ENCODE peak calls at places on chromosomes 13 and 19, in nine cellular contexts. One of them, this sample, is unnamed.
A peak's percentile ranks its signal among the peaks of the same experiment; 100 is the strongest.

GRCh38 chr13:94128430-94128829 is 351.1 kb downstream of the DCT start:
- DNase-seq in nephron progenitor cell: no peak
- DNase-seq in cardiac fibroblast: peak; percentile 54
- DNase-seq in anterior cingulate cortex: peak; percentile 3
- DNase-seq in NCI-H69: peak; percentile 70
- DNase-seq in neural progenitor cell: no peak
- DNase-seq in T1000: no peak
- DNase-seq in HTR-8/SVneo: no peak
- DNase-seq in ELR: no peak
- DNase-seq in this sample: no peak

GRCh38 chr13:79456051-79456450 is 24.9 kb upstream of the NDFIP2 start:
- DNase-seq in cardiac fibroblast: no peak
- DNase-seq in ELR: no peak
- DNase-seq in NCI-H69: no peak
- DNase-seq in neural progenitor cell: no peak
- DNase-seq in T1000: no peak
- DNase-seq in HTR-8/SVneo: no peak
- DNase-seq in nephron progenitor cell: no peak
- DNase-seq in anterior cingulate cortex: no peak
- DNase-seq in this sample: no peak

GRCh38 chr19:33273881-33274662 is 28.3 kb downstream of the CEBPA start:
- DNase-seq in cardiac fibroblast: peak; percentile 90
- DNase-seq in anterior cingulate cortex: no peak
- DNase-seq in nephron progenitor cell: peak; percentile 29
- DNase-seq in T1000: no peak
- DNase-seq in ELR: peak; percentile 64
- DNase-seq in HTR-8/SVneo: peak; percentile 40
- DNase-seq in neural progenitor cell: no peak
- DNase-seq in NCI-H69: no peak
- DNase-seq in this sample: peak; percentile 78

GRCh38 chr13:23629566-23630272 is 59.5 kb downstream of the TNFRSF19 start:
- DNase-seq in nephron progenitor cell: no peak
- DNase-seq in ELR: no peak
- DNase-seq in anterior cingulate cortex: no peak
- DNase-seq in HTR-8/SVneo: no peak
- DNase-seq in NCI-H69: peak; percentile 94
- DNase-seq in neural progenitor cell: no peak
- DNase-seq in cardiac fibroblast: no peak
- DNase-seq in T1000: no peak
- DNase-seq in this sample: no peak

GRCh38 chr13:40478775-40479174 is 187.7 kb downstream of the FOXO1 start:
- DNase-seq in ELR: no peak
- DNase-seq in T1000: no peak
- DNase-seq in anterior cingulate cortex: no peak
- DNase-seq in cardiac fibroblast: no peak
- DNase-seq in nephron progenitor cell: no peak
- DNase-seq in neural progenitor cell: no peak
- DNase-seq in HTR-8/SVneo: no peak
- DNase-seq in NCI-H69: no peak
- DNase-seq in this sample: no peak

GRCh38 chr19:50728084-50728737 is 5.0 kb downstream of the CLEC11A start:
- DNase-seq in T1000: no peak
- DNase-seq in HTR-8/SVneo: no peak
- DNase-seq in ELR: peak; percentile 74
- DNase-seq in neural progenitor cell: peak; percentile 95
- DNase-seq in anterior cingulate cortex: peak; percentile 55
- DNase-seq in cardiac fibroblast: peak; percentile 85
- DNase-seq in NCI-H69: peak; percentile 27
- DNase-seq in nephron progenitor cell: peak; percentile 97
- DNase-seq in this sample: peak; percentile 63

GRCh38 chr19:10760268-10760944 is 42.5 kb downstream of the DNM2 start:
- DNase-seq in neural progenitor cell: no peak
- DNase-seq in NCI-H69: peak; percentile 34
- DNase-seq in HTR-8/SVneo: no peak
- DNase-seq in nephron progenitor cell: peak; percentile 47
- DNase-seq in T1000: no peak
- DNase-seq in ELR: peak; percentile 63
- DNase-seq in anterior cingulate cortex: no peak
- DNase-seq in cardiac fibroblast: no peak
- DNase-seq in this sample: no peak

GRCh38 chr19:22608441-22608840 is 25.7 kb upstream of the ZNF492 start:
- DNase-seq in anterior cingulate cortex: no peak
- DNase-seq in HTR-8/SVneo: no peak
- DNase-seq in cardiac fibroblast: no peak
- DNase-seq in NCI-H69: no peak
- DNase-seq in T1000: no peak
- DNase-seq in nephron progenitor cell: no peak
- DNase-seq in ELR: no peak
- DNase-seq in neural progenitor cell: no peak
- DNase-seq in this sample: no peak

GRCh38 chr13:99525967-99526366 is 24.7 kb downstream of the TM9SF2 start:
- DNase-seq in NCI-H69: no peak
- DNase-seq in cardiac fibroblast: no peak
- DNase-seq in anterior cingulate cortex: no peak
- DNase-seq in neural progenitor cell: no peak
- DNase-seq in nephron progenitor cell: no peak
- DNase-seq in T1000: no peak
- DNase-seq in HTR-8/SVneo: no peak
- DNase-seq in ELR: no peak
- DNase-seq in this sample: no peak

GRCh38 chr13:75935805-75936204 is 299.7 kb downstream of the LMO7 start:
- DNase-seq in neural progenitor cell: no peak
- DNase-seq in nephron progenitor cell: no peak
- DNase-seq in cardiac fibroblast: no peak
- DNase-seq in anterior cingulate cortex: no peak
- DNase-seq in NCI-H69: no peak
- DNase-seq in HTR-8/SVneo: no peak
- DNase-seq in ELR: no peak
- DNase-seq in T1000: no peak
- DNase-seq in this sample: no peak

GRCh38 chr13:25675060-25675459 is 303.3 kb downstream of the ATP8A2 start:
- DNase-seq in T1000: no peak
- DNase-seq in cardiac fibroblast: no peak
- DNase-seq in nephron progenitor cell: no peak
- DNase-seq in NCI-H69: no peak
- DNase-seq in anterior cingulate cortex: no peak
- DNase-seq in neural progenitor cell: no peak
- DNase-seq in HTR-8/SVneo: no peak
- DNase-seq in ELR: no peak
- DNase-seq in this sample: no peak

GRCh38 chr13:50357586-50358118 is 342.4 kb downstream of the KCNRG start:
- DNase-seq in T1000: peak; percentile 1
- DNase-seq in nephron progenitor cell: peak; percentile 10
- DNase-seq in NCI-H69: peak; percentile 93
- DNase-seq in ELR: peak; percentile 45
- DNase-seq in cardiac fibroblast: peak; percentile 67
- DNase-seq in neural progenitor cell: no peak
- DNase-seq in HTR-8/SVneo: no peak
- DNase-seq in anterior cingulate cortex: no peak
- DNase-seq in this sample: peak; percentile 20

GRCh38 chr13:95834134-95834765 is 157.3 kb downstream of the DNAJC3 start:
- DNase-seq in nephron progenitor cell: peak; percentile 67
- DNase-seq in HTR-8/SVneo: peak; percentile 22
- DNase-seq in ELR: peak; percentile 66
- DNase-seq in cardiac fibroblast: peak; percentile 77
- DNase-seq in NCI-H69: peak; percentile 77
- DNase-seq in T1000: peak; percentile 19
- DNase-seq in anterior cingulate cortex: peak; percentile 23
- DNase-seq in neural progenitor cell: peak; percentile 76
- DNase-seq in this sample: peak; percentile 46

GRCh38 chr13:43686557-43686956 is 100.2 kb downstream of the ENOX1 start:
- DNase-seq in anterior cingulate cortex: no peak
- DNase-seq in nephron progenitor cell: no peak
- DNase-seq in ELR: peak; percentile 78
- DNase-seq in NCI-H69: peak; percentile 69
- DNase-seq in T1000: no peak
- DNase-seq in cardiac fibroblast: peak; percentile 77
- DNase-seq in neural progenitor cell: no peak
- DNase-seq in HTR-8/SVneo: peak; percentile 22
- DNase-seq in this sample: peak; percentile 46

GRCh38 chr13:30873519-30873918 is 32.6 kb upstream of the MEDAG start:
- DNase-seq in cardiac fibroblast: peak; percentile 29
- DNase-seq in anterior cingulate cortex: no peak
- DNase-seq in ELR: peak; percentile 10
- DNase-seq in nephron progenitor cell: no peak
- DNase-seq in HTR-8/SVneo: no peak
- DNase-seq in neural progenitor cell: peak; percentile 16
- DNase-seq in NCI-H69: no peak
- DNase-seq in T1000: no peak
- DNase-seq in this sample: no peak

This sample was measured in HFF-Myc.